ENCODE peak calls at places on chromosomes 1 and 21, in nine cellular contexts. V is ascending aorta, E is uterus, P is NCI-H510A treated with DMSO at 0.1 percent for 48 hours, C is neuronal stem cell, L is bronchial epithelial cell, Y is left ventricle myocardium inferior, Q is H54, O is Right ventricle myocardium inferior. U is an unnamed sample.

GRCh38 chr1:221983444-221983843 is 241.6 kb upstream of the DUSP10 start:
- DNase-seq in V (no peak), E (no peak), P (no peak), C (no peak), L (peak; percentile 35), Y (no peak), Q (no peak), O (no peak), U (no peak)

GRCh38 chr1:185367218-185367617 is 50.2 kb upstream of the IVNS1ABP start:
- DNase-seq in V (no peak), E (no peak), P (no peak), C (no peak), L (no peak), Y (no peak), Q (no peak), O (no peak), U (no peak)

GRCh38 chr1:240766831-240767230 is 154.9 kb upstream of the GREM2 start:
- DNase-seq in V (no peak), E (no peak), P (no peak), C (no peak), L (peak; percentile 12), Y (no peak), Q (no peak), O (no peak), U (no peak)

GRCh38 chr1:3900150-3900968 is at the start of gene C1orf174:
- DNase-seq in V (peak; percentile 92), E (peak; percentile 99), P (peak; percentile 96), C (peak; percentile 99), L (peak; percentile 87), Y (peak; percentile 95), Q (peak; percentile 71), O (peak; percentile 97), U (peak; percentile 99)

GRCh38 chr1:145716641-145717061 is 2.6 kb upstream of the CD160 start:
- DNase-seq in V (no peak), E (no peak), P (no peak), C (no peak), L (no peak), Y (no peak), Q (no peak), O (no peak), U (no peak)

GRCh38 chr1:100164226-100164625 is 13.8 kb downstream of the LRRC39 start:
- DNase-seq in V (no peak), E (no peak), P (no peak), C (peak; percentile 67), L (no peak), Y (no peak), Q (no peak), O (no peak), U (no peak)

GRCh38 chr1:175725684-175726083 is 17.7 kb downstream of the TNR start:
- DNase-seq in V (no peak), E (no peak), P (no peak), C (peak; percentile 78), L (peak; percentile 10), Y (no peak), Q (no peak), O (no peak), U (no peak)

GRCh38 chr1:236623371-236624166 is 19.3 kb upstream of the HEATR1 start:
- DNase-seq in V (no peak), E (no peak), P (no peak), C (no peak), L (peak; percentile 57), Y (no peak), Q (no peak), O (no peak), U (no peak)

GRCh38 chr1:14977338-14977931 is 176.1 kb upstream of the TMEM51 start:
- DNase-seq in V (no peak), E (no peak), P (no peak), C (no peak), L (no peak), Y (no peak), Q (no peak), O (no peak), U (peak; percentile 94)

GRCh38 chr1:27099154-27099903 is 55.6 kb downstream of the SLC9A1 start:
- DNase-seq in V (peak; percentile 46), E (peak; percentile 81), P (peak; percentile 90), C (no peak), L (peak; percentile 63), Y (peak; percentile 80), Q (peak; percentile 60), O (peak; percentile 80), U (peak; percentile 81)

GRCh38 chr1:975896-976683 is 5.8 kb downstream of the PERM1 start:
- DNase-seq in V (no peak), E (no peak), P (peak; percentile 80), C (no peak), L (peak; percentile 61), Y (no peak), Q (peak; percentile 72), O (no peak), U (no peak)

GRCh38 chr1:44086722-44087474 is 31.7 kb upstream of the KLF17 start:
- DNase-seq in V (no peak), E (no peak), P (peak; percentile 98), C (no peak), L (no peak), Y (no peak), Q (no peak), O (no peak), U (no peak)

GRCh38 chr1:70353641-70354331 is 736 bp downstream of the ANKRD13C start:
- DNase-seq in V (no peak), E (peak; percentile 18), P (peak; percentile 71), C (no peak), L (peak; percentile 29), Y (no peak), Q (peak; percentile 33), O (no peak), U (peak; percentile 83)

GRCh38 chr21:36647279-36648093 is 51.4 kb upstream of the SIM2 start:
- DNase-seq in V (no peak), E (no peak), P (no peak), C (no peak), L (peak; percentile 13), Y (no peak), Q (peak; percentile 34), O (no peak), U (no peak)

GRCh38 chr1:23916209-23917131 is 3.3 kb upstream of the CNR2 start:
- DNase-seq in V (peak; percentile 15), E (peak; percentile 55), P (peak; percentile 50), C (peak; percentile 54), L (peak; percentile 71), Y (peak; percentile 47), Q (no peak), O (no peak), U (no peak)

GRCh38 chr1:234658143-234658542 is 48.2 kb upstream of the IRF2BP2 start:
- DNase-seq in V (no peak), E (no peak), P (no peak), C (no peak), L (peak; percentile 99), Y (no peak), Q (peak; percentile 31), O (no peak), U (no peak)

GRCh38 chr1:50347933-50348332 is 75.3 kb downstream of the DMRTA2 start:
- DNase-seq in V (no peak), E (no peak), P (no peak), C (no peak), L (no peak), Y (no peak), Q (no peak), O (no peak), U (no peak)

GRCh38 chr1:76868154-76868882 is 1.0 kb downstream of the ST6GALNAC5 start:
- DNase-seq in V (no peak), E (no peak), P (peak; percentile 87), C (peak; percentile 58), L (no peak), Y (no peak), Q (no peak), O (no peak), U (peak; percentile 80)

GRCh38 chr21:16302851-16303282 is 573.1 kb downstream of the USP25 start:
- DNase-seq in V (no peak), E (peak; percentile 71), P (no peak), C (no peak), L (no peak), Y (no peak), Q (no peak), O (no peak), U (peak; percentile 56)

GRCh38 chr1:158037876-158038359 is 44.5 kb downstream of the KIRREL1 start:
- DNase-seq in V (no peak), E (peak; percentile 41), P (no peak), C (no peak), L (peak; percentile 73), Y (peak; percentile 34), Q (peak; percentile 53), O (no peak), U (peak; percentile 82)

GRCh38 chr1:118949317-118949716 is 38.8 kb downstream of the TBX15 start:
- DNase-seq in V (no peak), E (no peak), P (no peak), C (no peak), L (no peak), Y (no peak), Q (no peak), O (no peak), U (no peak)

GRCh38 chr1:76942549-76942948 is 75.3 kb downstream of the ST6GALNAC5 start:
- DNase-seq in V (no peak), E (no peak), P (no peak), C (no peak), L (no peak), Y (no peak), Q (no peak), O (no peak), U (no peak)

GRCh38 chr1:172818841-172819527 is 160.1 kb downstream of the FASLG start:
- DNase-seq in V (no peak), E (no peak), P (no peak), C (no peak), L (no peak), Y (no peak), Q (no peak), O (no peak), U (no peak)

GRCh38 chr1:1157426-1157913 is 16.2 kb upstream of the TTLL10 start:
- DNase-seq in V (peak; percentile 29), E (peak; percentile 85), P (no peak), C (peak; percentile 51), L (peak; percentile 83), Y (peak; percentile 90), Q (peak; percentile 98), O (peak; percentile 94), U (peak; percentile 97)

GRCh38 chr1:24886241-24886640 is 43.8 kb downstream of the RUNX3 start:
- DNase-seq in V (no peak), E (no peak), P (no peak), C (no peak), L (no peak), Y (no peak), Q (no peak), O (no peak), U (no peak)

GRCh38 chr1:31750858-31751638 is 13.1 kb downstream of the ADGRB2 start:
- DNase-seq in V (no peak), E (no peak), P (no peak), C (no peak), L (no peak), Y (no peak), Q (no peak), O (no peak), U (no peak)

GRCh38 chr21:45363921-45364463 is 41.0 kb upstream of the COL18A1 start:
- DNase-seq in V (peak; percentile 83), E (peak; percentile 93), P (no peak), C (no peak), L (peak; percentile 88), Y (peak; percentile 85), Q (peak; percentile 98), O (peak; percentile 90), U (peak; percentile 95)

GRCh38 chr1:184854456-184855180 is 100.0 kb upstream of the EDEM3 start:
- DNase-seq in V (no peak), E (no peak), P (peak; percentile 82), C (no peak), L (no peak), Y (no peak), Q (no peak), O (no peak), U (no peak)

GRCh38 chr1:30523055-30524020 is 200.0 kb downstream of the MATN1 start:
- DNase-seq in V (no peak), E (no peak), P (peak; percentile 4), C (no peak), L (peak; percentile 91), Y (peak; percentile 33), Q (peak; percentile 53), O (no peak), U (no peak)

GRCh38 chr1:46288485-46289133 is 14.8 kb downstream of the LRRC41 start:
- DNase-seq in V (no peak), E (no peak), P (no peak), C (no peak), L (peak; percentile 92), Y (no peak), Q (no peak), O (no peak), U (no peak)

GRCh38 chr1:209617047-209617673 is 33.6 kb downstream of the CAMK1G start:
- DNase-seq in V (no peak), E (no peak), P (no peak), C (no peak), L (no peak), Y (no peak), Q (no peak), O (no peak), U (no peak)

U was measured in kidney.